ENCODE peak calls at places on chromosome 21, in ten cellular contexts. Q is sigmoid colon, E is Peyer's patch, I is body of pancreas, J is heart left ventricle, G is ovary, X is IMR-90, N is breast epithelium, M is endothelial cell of umbilical vein, F is testis. Y is an unnamed sample.

GRCh38 chr21:33069994-33070811 is at the start of gene OLIG1:
- DNase-seq in G (no peak), M (peak; percentile 18), F (peak; percentile 73), E (no peak), N (no peak), J (peak; percentile 65), Q (no peak), I (peak; percentile 36), X (peak; percentile 10), Y (no peak)

GRCh38 chr21:30620522-30620921 is at the start of gene KRTAP20-4:
- DNase-seq in I (no peak), X (no peak), N (no peak), Q (no peak), G (no peak), E (no peak), J (no peak), F (no peak), M (no peak), Y (no peak)

GRCh38 chr21:34836933-34837505 is 168.2 kb downstream of the CLIC6 start:
- DNase-seq in N (no peak), E (no peak), J (no peak), G (no peak), F (no peak), M (no peak), Q (no peak), I (no peak), X (no peak), Y (no peak)

GRCh38 chr21:33152228-33153130 is 77.3 kb upstream of the IFNAR2 start:
- DNase-seq in G (no peak), Q (no peak), F (no peak), E (no peak), J (no peak), N (no peak), X (no peak), I (no peak), M (no peak), Y (no peak)

GRCh38 chr21:44730951-44731579 is 19.7 kb upstream of the TSPEAR start:
- DNase-seq in G (no peak), E (no peak), Q (no peak), I (no peak), F (no peak), M (no peak), N (no peak), J (no peak), X (no peak), Y (no peak)

GRCh38 chr21:21163904-21164303 is 165.7 kb downstream of the NCAM2 start:
- DNase-seq in F (peak; percentile 83), J (peak; percentile 34), E (peak; percentile 54), M (peak; percentile 52), N (no peak), X (peak; percentile 82), Q (peak; percentile 70), G (no peak), I (peak; percentile 43), Y (no peak)

GRCh38 chr21:35026617-35027557 is 22.2 kb downstream of the RUNX1 start:
- DNase-seq in F (peak; percentile 66), G (no peak), Q (peak; percentile 71), M (peak; percentile 11), J (peak; percentile 75), E (peak; percentile 94), X (peak; percentile 48), I (peak; percentile 68), N (no peak), Y (no peak)

GRCh38 chr21:33109574-33110339 is 39.8 kb downstream of the OLIG1 start:
- DNase-seq in G (no peak), F (no peak), Q (peak; percentile 48), J (no peak), X (no peak), E (no peak), I (no peak), M (no peak), N (no peak), Y (no peak)

GRCh38 chr21:46151989-46152938 is 3.1 kb downstream of the FTCD start:
- DNase-seq in N (peak; percentile 30), M (no peak), I (peak; percentile 1), J (peak; percentile 22), E (peak; percentile 37), Q (peak; percentile 43), F (peak; percentile 26), X (no peak), G (peak; percentile 26), Y (no peak)

GRCh38 chr21:26138615-26139257 is 31.8 kb downstream of the APP start:
- DNase-seq in G (no peak), E (no peak), M (no peak), I (no peak), N (no peak), X (no peak), F (no peak), Q (no peak), J (no peak), Y (no peak)

GRCh38 chr21:44845418-44846200 is 27.7 kb upstream of the SUMO3 start:
- DNase-seq in M (peak; percentile 68), J (peak; percentile 86), N (peak; percentile 60), F (peak; percentile 34), G (no peak), X (peak; percentile 24), I (peak; percentile 51), E (peak; percentile 73), Q (peak; percentile 79), Y (peak; percentile 92)

DNA sequence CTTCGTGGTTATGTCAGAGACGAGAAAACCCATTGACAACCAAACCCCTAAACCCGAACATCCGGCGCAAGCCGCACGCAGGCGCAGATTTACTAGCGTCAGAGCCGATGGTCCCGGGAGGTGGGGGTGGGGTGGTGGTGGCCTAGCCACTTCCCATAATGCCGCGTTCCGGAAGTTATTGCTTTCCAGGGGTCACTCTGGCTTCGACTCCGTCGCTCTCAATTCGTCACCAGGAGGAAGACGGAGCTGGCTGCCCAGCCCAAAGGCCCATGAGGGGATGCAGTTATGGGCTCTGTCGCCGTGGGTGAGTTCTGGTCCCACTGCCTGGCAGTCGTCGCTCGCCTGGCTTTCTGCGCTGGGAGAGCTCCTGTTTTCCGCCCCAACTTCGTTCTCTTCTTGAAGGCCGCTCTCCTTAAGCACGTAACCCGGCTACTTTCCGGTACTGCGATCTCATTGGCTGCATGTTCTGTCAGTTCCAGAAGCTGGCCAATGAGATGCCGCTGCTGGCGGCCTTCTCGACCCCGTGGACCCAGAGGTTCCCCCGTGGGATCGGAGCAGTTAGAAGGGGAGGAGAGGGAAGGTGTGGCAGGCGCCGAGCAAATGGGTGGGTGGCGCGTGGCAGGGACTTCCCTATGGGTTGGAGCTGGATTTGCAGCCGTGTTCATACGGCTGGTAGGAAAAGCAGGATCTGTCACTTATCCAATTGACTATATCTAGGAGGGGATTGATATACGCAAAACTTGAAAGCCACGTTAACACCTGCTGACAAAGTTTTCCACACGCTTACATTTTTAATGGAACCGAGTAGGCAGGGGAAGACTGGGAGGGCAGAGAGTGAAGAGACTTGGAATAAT is at the start of gene USP16:
- DNase-seq in Q (peak; percentile 98), N (peak; percentile 91), J (peak; percentile 96), I (peak; percentile 97), G (peak; percentile 93), E (peak; percentile 98), X (peak; percentile 99), M (peak; percentile 100), F (peak; percentile 97), Y (peak; percentile 99)
- TF ChIP-seq POLR2A in Q (peak; percentile 11), N (peak; percentile 33), J (no peak), I (peak; percentile 54), G (peak; percentile 55), E (peak; percentile 71), X (peak; percentile 93), M (peak; percentile 62), F (no peak), Y (no peak)

GRCh38 chr21:36702622-36702968 is 3.7 kb downstream of the SIM2 start:
- DNase-seq in E (peak; percentile 7), I (no peak), F (no peak), N (no peak), G (no peak), Q (no peak), J (no peak), X (no peak), M (no peak), Y (no peak)
- H3K27me3 ChIP-seq in E (no peaks in the 10 kb centered on the region), I (peaks cover 86% of the 10 kb centered on the region), F (no peaks in the 10 kb centered on the region), N (peaks cover 23% of the 10 kb centered on the region), G (peaks cover 16% of the 10 kb centered on the region), Q (peaks cover 76% of the 10 kb centered on the region), J (peaks cover 98% of the 10 kb centered on the region), X (peaks cover 95% of the 10 kb centered on the region), M (peaks cover 98% of the 10 kb centered on the region), Y (peaks cover 89% of the 10 kb centered on the region)

DNA sequence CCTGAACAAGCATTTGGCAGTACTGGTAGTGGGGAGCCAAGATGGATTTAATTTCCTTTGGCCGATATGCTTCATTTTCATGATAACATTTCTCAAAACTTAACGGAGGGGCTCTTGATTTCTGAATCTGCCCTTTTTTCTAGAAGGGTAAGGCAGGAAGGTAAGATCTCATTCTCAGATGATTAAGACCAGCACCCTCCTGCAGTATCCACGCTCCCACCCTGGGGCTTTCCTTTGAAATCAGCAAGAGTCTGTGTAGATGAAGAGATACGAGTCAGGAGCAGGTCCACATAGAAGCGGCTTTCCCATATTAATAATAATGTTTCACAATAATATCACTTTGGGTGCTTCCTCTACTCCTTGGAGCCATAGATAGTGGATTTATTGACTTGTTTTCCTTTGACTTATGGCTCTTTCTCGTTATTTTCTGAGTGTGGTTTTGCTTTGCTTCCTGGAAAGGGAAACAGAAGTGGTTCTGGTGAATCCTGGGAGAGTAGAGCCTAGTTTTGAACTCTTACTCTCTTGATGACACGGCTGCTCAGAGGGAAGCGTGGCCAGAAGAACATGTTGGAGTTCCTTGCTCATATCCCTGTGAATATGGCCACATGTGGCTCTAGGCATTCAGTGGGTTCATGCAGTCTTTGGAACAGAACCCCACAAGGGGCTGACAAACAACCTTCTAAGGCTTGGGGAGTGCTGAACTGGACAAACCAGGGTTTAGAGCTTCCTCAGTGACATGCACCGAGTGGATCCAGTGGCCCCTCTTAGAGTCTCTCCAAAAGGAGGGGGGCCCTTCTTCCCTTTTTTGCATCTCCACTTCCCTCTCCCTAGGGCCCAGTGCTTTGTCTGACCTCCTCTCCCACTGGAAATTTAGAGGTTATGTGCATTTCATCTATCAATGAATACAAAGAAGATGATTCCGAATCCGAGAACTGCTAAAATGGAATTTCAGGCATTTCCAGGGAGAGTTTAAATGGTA is 195.7 kb downstream of the DYRK1A start:
- DNase-seq in Q (no peak), G (no peak), N (no peak), M (no peak), F (no peak), E (no peak), J (no peak), I (no peak), X (no peak), Y (peak; percentile 68)
- TF ChIP-seq POLR2A in Q (no peak), G (no peak), N (no peak), M (peak; percentile 23), F (no peak), E (no peak), J (no peak), I (no peak), X (no peak), Y (no peak)

DNA sequence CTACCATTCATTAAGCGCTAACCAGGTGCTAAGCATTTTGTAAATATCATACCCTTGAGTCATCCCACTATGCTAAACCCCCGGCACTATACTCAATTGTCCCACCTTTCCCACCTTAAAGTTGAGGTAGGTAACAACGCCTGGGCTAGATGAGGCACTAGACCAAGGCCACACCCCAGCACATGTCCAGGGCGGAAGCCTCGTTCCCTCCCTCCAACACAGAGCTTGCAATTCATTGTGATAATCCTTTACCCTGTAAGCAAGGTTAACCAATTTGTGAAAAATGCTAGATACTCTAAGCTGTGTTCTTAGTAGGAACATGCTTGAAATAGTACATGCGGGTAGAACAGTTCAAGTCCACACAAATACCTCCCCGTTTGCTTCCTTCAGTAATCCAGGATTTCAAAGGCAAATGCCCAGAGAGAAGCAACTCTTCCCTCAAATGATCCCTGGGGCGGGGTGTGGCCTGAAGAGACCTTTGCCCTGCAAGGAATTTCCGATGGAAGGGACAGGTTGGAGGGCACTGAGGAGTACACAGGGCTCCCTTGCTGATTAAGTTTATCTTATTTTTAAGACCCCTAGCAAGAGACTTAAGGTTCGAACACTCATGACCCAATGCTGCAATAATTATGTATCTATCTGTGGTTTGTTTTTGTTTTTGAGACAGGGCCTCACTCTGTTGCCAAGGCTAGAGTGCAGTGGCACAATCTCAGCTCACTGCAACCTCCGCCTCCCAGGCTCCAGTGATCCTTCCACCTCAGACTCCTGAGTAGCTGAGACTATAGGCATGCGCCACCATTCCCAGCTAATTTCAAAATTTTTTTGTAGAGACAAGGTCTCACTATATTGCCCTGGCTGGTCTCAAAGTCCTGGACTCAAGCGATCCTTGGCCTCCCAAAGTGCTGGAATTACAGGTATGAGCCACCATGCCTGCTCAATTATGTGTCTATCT is 2.6 kb downstream of the RSPH1 start:
- DNase-seq in M (no peak), N (no peak), G (no peak), I (no peak), F (peak; percentile 5), E (peak; percentile 88), J (no peak), Q (no peak), X (no peak), Y (no peak)
- H3K27me3 ChIP-seq in M (peaks cover 7% of the 10 kb centered on the region), N (no peaks in the 10 kb centered on the region), G (no peaks in the 10 kb centered on the region), I (no peaks in the 10 kb centered on the region), F (no peaks in the 10 kb centered on the region), E (no peaks in the 10 kb centered on the region), J (no peaks in the 10 kb centered on the region), Q (no peaks in the 10 kb centered on the region), X (peaks cover 8% of the 10 kb centered on the region), Y (no peaks in the 10 kb centered on the region)

Y was measured in esophagus muscularis mucosa.